ENCODE peak calls at places on chromosome 1, in four cellular contexts. One of them, this sample, is unnamed.

GRCh38 chr1:12450090-12450764 is 167.8 kb downstream of the DHRS3 start:
- ATAC-seq in activated T-cell treated with anti-CD3 and anti-CD28 coated beads, Interleukin-2, amount 50 U/mL, for 4 hours: no peak
- ATAC-seq in left lung: peak
- ATAC-seq in CD4-positive, alpha-beta T cell: peak
- ATAC-seq in this sample: no peak

GRCh38 chr1:8211620-8212442 is 106.1 kb upstream of the SLC45A1 start:
- ATAC-seq in activated T-cell treated with anti-CD3 and anti-CD28 coated beads, Interleukin-2, amount 50 U/mL, for 4 hours: no peak
- ATAC-seq in left lung: peak
- ATAC-seq in CD4-positive, alpha-beta T cell: no peak
- ATAC-seq in this sample: peak

GRCh38 chr1:217090073-217090911 is 367.1 kb upstream of the ESRRG start:
- ATAC-seq in activated T-cell treated with anti-CD3 and anti-CD28 coated beads, Interleukin-2, amount 50 U/mL, for 4 hours: no peak
- ATAC-seq in left lung: no peak
- ATAC-seq in CD4-positive, alpha-beta T cell: no peak
- ATAC-seq in this sample: no peak

GRCh38 chr1:37795340-37796110 is 1.9 kb downstream of the MANEAL start:
- ATAC-seq in activated T-cell treated with anti-CD3 and anti-CD28 coated beads, Interleukin-2, amount 50 U/mL, for 4 hours: no peak
- ATAC-seq in left lung: peak
- ATAC-seq in CD4-positive, alpha-beta T cell: peak
- ATAC-seq in this sample: no peak

GRCh38 chr1:9466780-9467755 is 72.2 kb upstream of the SLC25A33 start:
- ATAC-seq in activated T-cell treated with anti-CD3 and anti-CD28 coated beads, Interleukin-2, amount 50 U/mL, for 4 hours: no peak
- ATAC-seq in left lung: peak
- ATAC-seq in CD4-positive, alpha-beta T cell: no peak
- ATAC-seq in this sample: no peak

GRCh38 chr1:99264201-99265021 is at the start of gene PLPPR4:
- ATAC-seq in activated T-cell treated with anti-CD3 and anti-CD28 coated beads, Interleukin-2, amount 50 U/mL, for 4 hours: peak
- ATAC-seq in left lung: peak
- ATAC-seq in CD4-positive, alpha-beta T cell: no peak
- ATAC-seq in this sample: peak

GRCh38 chr1:194825382-194825781 is 1639.0 kb upstream of the B3GALT2 start:
- ATAC-seq in activated T-cell treated with anti-CD3 and anti-CD28 coated beads, Interleukin-2, amount 50 U/mL, for 4 hours: no peak
- ATAC-seq in left lung: no peak
- ATAC-seq in CD4-positive, alpha-beta T cell: no peak
- ATAC-seq in this sample: no peak

GRCh38 chr1:59310527-59310926 is 13.6 kb downstream of the FGGY start:
- ATAC-seq in activated T-cell treated with anti-CD3 and anti-CD28 coated beads, Interleukin-2, amount 50 U/mL, for 4 hours: no peak
- ATAC-seq in left lung: no peak
- ATAC-seq in CD4-positive, alpha-beta T cell: no peak
- ATAC-seq in this sample: no peak

GRCh38 chr1:204574856-204575145 is 58.6 kb downstream of the MDM4 start:
- ATAC-seq in activated T-cell treated with anti-CD3 and anti-CD28 coated beads, Interleukin-2, amount 50 U/mL, for 4 hours: no peak
- ATAC-seq in left lung: no peak
- ATAC-seq in CD4-positive, alpha-beta T cell: no peak
- ATAC-seq in this sample: no peak

GRCh38 chr1:213767683-213768082 is 220.1 kb upstream of the PROX1 start:
- ATAC-seq in activated T-cell treated with anti-CD3 and anti-CD28 coated beads, Interleukin-2, amount 50 U/mL, for 4 hours: no peak
- ATAC-seq in left lung: no peak
- ATAC-seq in CD4-positive, alpha-beta T cell: no peak
- ATAC-seq in this sample: no peak

GRCh38 chr1:119827010-119827409 is 15.8 kb upstream of the REG4 start:
- ATAC-seq in activated T-cell treated with anti-CD3 and anti-CD28 coated beads, Interleukin-2, amount 50 U/mL, for 4 hours: no peak
- ATAC-seq in left lung: no peak
- ATAC-seq in CD4-positive, alpha-beta T cell: no peak
- ATAC-seq in this sample: no peak

GRCh38 chr1:31655756-31656155 is 11.1 kb upstream of the PEF1 start:
- ATAC-seq in activated T-cell treated with anti-CD3 and anti-CD28 coated beads, Interleukin-2, amount 50 U/mL, for 4 hours: no peak
- ATAC-seq in left lung: no peak
- ATAC-seq in CD4-positive, alpha-beta T cell: no peak
- ATAC-seq in this sample: no peak